ENCODE peak calls at places on chromosome 15, in six cellular contexts. L is endothelial cell of umbilical vein, T is HepG2, U is A549, M is K562, I is GM12878. P is an unnamed sample.

GRCh38 chr15:65996901-65997300 is 127.6 kb downstream of the RAB11A start:
- DNase-seq in L (no peak), T (no peak), U (no peak), M (peak), I (no peak), P (no peak)

GRCh38 chr15:32870240-32871033 is 152.6 kb downstream of the GREM1 start:
- DNase-seq in L (no peak), T (no peak), U (no peak), M (peak), I (peak), P (no peak)

GRCh38 chr15:48361690-48362089 is 30.5 kb downstream of the DUT start:
- DNase-seq in L (no peak), T (no peak), U (no peak), M (no peak), I (no peak), P (no peak)

GRCh38 chr15:85581495-85581894 is 201.1 kb downstream of the AKAP13 start:
- DNase-seq in L (no peak), T (no peak), U (no peak), M (no peak), I (no peak), P (no peak)

GRCh38 chr15:26128611-26129140 is 265.5 kb upstream of the ATP10A start:
- DNase-seq in L (no peak), T (no peak), U (no peak), M (no peak), I (no peak), P (no peak)

GRCh38 chr15:44798815-44799214 is 62.5 kb downstream of the TRIM69 start:
- DNase-seq in L (peak), T (peak), U (peak), M (peak), I (no peak), P (peak)

GRCh38 chr15:26852980-26853379 is 13.9 kb upstream of the GABRA5 start:
- DNase-seq in L (no peak), T (no peak), U (no peak), M (no peak), I (no peak), P (no peak)

GRCh38 chr15:62301993-62302665 is 137.0 kb upstream of the C2CD4B start:
- DNase-seq in L (no peak), T (no peak), U (no peak), M (no peak), I (no peak), P (no peak)

GRCh38 chr15:29860872-29861271 is 38.6 kb upstream of the TJP1 start:
- DNase-seq in L (no peak), T (no peak), U (no peak), M (no peak), I (no peak), P (no peak)

GRCh38 chr15:67329984-67330733 is 75.6 kb downstream of the IQCH start:
- DNase-seq in L (no peak), T (no peak), U (no peak), M (no peak), I (no peak), P (peak)

GRCh38 chr15:48939686-48940085 is 24.0 kb downstream of the SHC4 start:
- DNase-seq in L (no peak), T (no peak), U (peak), M (no peak), I (no peak), P (no peak)

GRCh38 chr15:64703632-64703959 is 71.8 kb downstream of the RBPMS2 start:
- DNase-seq in L (no peak), T (no peak), U (peak), M (peak), I (no peak), P (no peak)
- TF ChIP-seq MYC in L (no peak), T (no peak), U (no peak), M (no peak), I (no peak), P (no peak)

GRCh38 chr15:101503296-101503599 is 13.7 kb upstream of the PCSK6 start:
- DNase-seq in L (no peak), T (no peak), U (no peak), M (no peak), I (no peak), P (no peak)
- TF ChIP-seq MYC in L (no peak), T (no peak), U (no peak), M (no peak), I (no peak), P (no peak)

GRCh38 chr15:99708563-99708962 is 24.7 kb downstream of the LYSMD4 start:
- DNase-seq in L (peak), T (no peak), U (peak), M (peak), I (no peak), P (peak)
- TF ChIP-seq MYC in L (peak), T (no peak), U (no peak), M (no peak), I (no peak), P (no peak)

GRCh38 chr15:39807791-39808190 is 25.1 kb upstream of the FSIP1 start:
- DNase-seq in L (no peak), T (no peak), U (no peak), M (no peak), I (no peak), P (no peak)
- TF ChIP-seq MYC in L (no peak), T (no peak), U (no peak), M (no peak), I (no peak), P (no peak)

DNA sequence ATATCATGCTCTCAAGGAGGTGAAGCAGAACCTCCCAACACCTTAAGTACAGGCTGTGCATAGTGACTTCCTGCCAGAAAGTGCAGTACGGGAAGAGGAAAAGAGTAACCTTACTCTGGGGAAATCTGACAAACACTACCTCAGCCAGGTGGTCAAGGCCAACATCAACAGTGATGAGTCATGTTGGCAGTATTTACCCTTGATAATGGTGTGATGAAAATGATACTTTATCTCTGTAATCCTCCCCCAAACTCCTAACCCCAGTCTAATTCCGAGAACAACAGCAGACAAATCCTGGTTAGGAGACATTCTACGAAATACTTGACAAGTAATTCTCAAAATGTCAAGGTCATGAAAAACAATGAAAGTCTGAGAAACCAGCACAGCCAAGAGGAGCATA is 26.5 kb downstream of the ANKDD1A start:
- DNase-seq in L (peak), T (peak), U (no peak), M (no peak), I (no peak), P (no peak)
- TF ChIP-seq MYC in L (no peak), T (no peak), U (no peak), M (no peak), I (no peak), P (no peak)

GRCh38 chr15:70214266-70214665 is 116.5 kb upstream of the TLE3 start:
- DNase-seq in L (no peak), T (no peak), U (no peak), M (no peak), I (no peak), P (no peak)
- TF ChIP-seq MYC in L (no peak), T (no peak), U (no peak), M (no peak), I (no peak), P (no peak)

GRCh38 chr15:53675832-53676231 is 83.6 kb downstream of the WDR72 start:
- DNase-seq in L (no peak), T (no peak), U (no peak), M (no peak), I (no peak), P (no peak)

GRCh38 chr15:53671545-53671944 is 87.9 kb downstream of the WDR72 start:
- DNase-seq in L (no peak), T (no peak), U (no peak), M (no peak), I (no peak), P (no peak)

GRCh38 chr15:53665930-53666329 is 93.5 kb downstream of the WDR72 start:
- DNase-seq in L (peak), T (peak), U (no peak), M (no peak), I (no peak), P (no peak)

DNA sequence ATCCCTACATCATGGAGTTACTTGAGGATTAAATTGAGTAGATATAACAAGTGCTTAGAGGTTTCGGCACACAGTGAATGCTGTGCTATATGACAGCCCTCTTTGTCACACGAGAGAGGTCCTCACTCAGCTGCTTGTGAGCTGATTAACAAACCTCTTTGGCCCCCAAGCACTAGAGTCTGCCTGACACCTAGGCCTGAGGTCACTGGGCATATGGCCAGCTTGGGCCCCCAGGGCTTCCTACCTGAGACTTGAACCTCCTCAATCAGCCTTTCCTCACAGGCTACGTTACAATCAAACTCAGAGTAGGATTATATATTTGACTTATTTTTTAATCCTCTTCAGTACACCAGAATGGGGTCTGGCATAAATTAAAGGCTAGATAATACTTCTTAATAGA is 88.8 kb downstream of the WDR72 start:
- DNase-seq in L (no peak), T (no peak), U (no peak), M (no peak), I (no peak), P (no peak)
- TF ChIP-seq MYC in L (no peak), T (no peak), U (no peak), M (no peak), I (no peak), P (no peak)

DNA sequence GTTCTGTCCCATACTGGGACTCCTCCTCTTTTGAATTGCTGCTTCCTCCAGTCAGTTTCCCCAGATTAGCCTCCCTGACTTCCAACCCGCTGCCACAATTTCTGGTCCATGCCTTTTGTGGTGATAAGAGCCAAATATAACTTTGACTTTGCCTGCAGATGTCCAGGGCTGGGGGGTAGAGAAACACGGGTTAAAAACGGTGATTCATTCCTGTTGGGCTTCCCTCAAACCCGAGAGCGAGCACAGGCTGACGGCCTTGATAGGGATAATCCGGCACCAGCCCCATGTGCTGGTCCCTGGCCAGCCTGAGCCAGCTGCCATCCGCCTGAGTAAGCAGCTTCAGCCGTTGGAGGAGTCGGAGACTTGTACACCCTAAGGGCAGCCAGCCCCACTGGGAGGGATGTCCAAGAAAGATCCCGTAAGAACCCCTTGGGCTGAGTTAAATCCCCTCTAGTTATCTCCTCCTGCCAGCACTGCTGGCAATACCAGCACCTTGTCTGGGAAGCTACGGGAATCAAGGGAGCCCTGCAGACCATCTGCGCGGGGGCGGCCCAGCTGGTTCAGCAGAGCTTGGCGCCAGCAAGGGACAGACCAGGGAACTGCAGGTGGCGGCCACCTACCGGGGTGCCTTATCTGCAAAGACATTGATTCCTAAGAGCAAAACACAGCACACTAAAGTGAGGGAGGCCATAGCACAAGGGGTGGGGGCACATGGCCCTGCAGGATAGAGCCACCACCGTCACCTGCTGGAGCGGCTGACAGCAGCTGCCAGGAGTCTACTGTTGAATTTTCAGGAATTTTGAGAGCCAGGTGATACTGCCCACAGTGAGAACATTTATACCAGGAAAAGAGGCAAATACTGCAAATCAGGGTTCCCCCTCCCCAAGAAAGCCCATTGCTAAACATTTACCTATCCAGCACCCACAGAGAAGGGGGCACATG is 18.1 kb downstream of the CSPG4 start:
- DNase-seq in L (peak), T (peak), U (peak), M (peak), I (no peak), P (peak)
- TF ChIP-seq MYC in L (no peak), T (peak), U (no peak), M (peak), I (no peak), P (peak)

P was measured in NB4.